ENCODE peak calls at places on chromosomes 4 and X, in eight cellular contexts. B is gastroesophageal sphincter; Q is activated CD8-positive, alpha-beta T cell treated with anti-CD3 and anti-CD28 coated beads, Interleukin-2, amount 10 ng/mL, durations not matched to agents 7 days and 5 days; M is activated naive CD8-positive, alpha-beta T cell treated with anti-CD3 and anti-CD28 coated beads, Interleukin-2, amount 50 U/mL, for 24 hours; X is upper lobe of right lung; A is foreskin keratinocyte; K is pancreas; I is naive thymus-derived CD8-positive, alpha-beta T cell. J is an unnamed sample.

GRCh38 chrX:3962511-3963350 is 249.3 kb upstream of the PRKX start:
- ATAC-seq in B (no peak), Q (no peak), M (no peak), X (no peak), A (no peak), K (peak; percentile 72), I (no peak), J (no peak)

GRCh38 chrX:39850630-39851152 is 247.1 kb downstream of the BCOR start:
- ATAC-seq in B (no peak), Q (no peak), M (no peak), X (no peak), A (no peak), K (peak; percentile 38), I (no peak), J (no peak)

GRCh38 chr4:11073621-11074051 is 355.1 kb downstream of the HS3ST1 start:
- ATAC-seq in B (peak; percentile 84), Q (no peak), M (no peak), X (no peak), A (peak; percentile 65), K (peak; percentile 79), I (no peak), J (no peak)

GRCh38 chr4:92843784-92844183 is 540.0 kb downstream of the GRID2 start:
- ATAC-seq in B (no peak), Q (no peak), M (no peak), X (no peak), A (no peak), K (no peak), I (no peak), J (no peak)

GRCh38 chrX:68490644-68491043 is 8.2 kb upstream of the YIPF6 start:
- ATAC-seq in B (no peak), Q (peak; percentile 36), M (peak; percentile 36), X (peak; percentile 82), A (peak; percentile 95), K (peak; percentile 81), I (no peak), J (no peak)

GRCh38 chrX:12954376-12954775 is 20.5 kb upstream of the TMSB4X start:
- ATAC-seq in B (no peak), Q (no peak), M (no peak), X (no peak), A (no peak), K (no peak), I (no peak), J (no peak)

GRCh38 chr4:79576480-79576803 is 168.4 kb upstream of the GK2 start:
- ATAC-seq in B (peak; percentile 26), Q (no peak), M (no peak), X (peak; percentile 74), A (peak; percentile 80), K (peak; percentile 74), I (peak; percentile 40), J (peak; percentile 34)

GRCh38 chr4:111128327-111128726 is 505.4 kb upstream of the PITX2 start:
- ATAC-seq in B (no peak), Q (no peak), M (no peak), X (no peak), A (no peak), K (no peak), I (no peak), J (no peak)

GRCh38 chr4:183831026-183831446 is 74.1 kb upstream of the STOX2 start:
- ATAC-seq in B (peak; percentile 53), Q (no peak), M (no peak), X (peak; percentile 18), A (no peak), K (no peak), I (no peak), J (no peak)

GRCh38 chrX:14939644-14940043 is 66.4 kb downstream of the MOSPD2 start:
- ATAC-seq in B (no peak), Q (no peak), M (no peak), X (no peak), A (no peak), K (no peak), I (no peak), J (no peak)

GRCh38 chr4:139815646-139816601 is 150.3 kb downstream of the MGST2 start:
- ATAC-seq in B (peak; percentile 89), Q (no peak), M (peak; percentile 73), X (peak; percentile 51), A (peak; percentile 87), K (peak; percentile 77), I (no peak), J (no peak)

GRCh38 chrX:153926863-153927685 is 1.0 kb upstream of the ARHGAP4 start:
- ATAC-seq in B (no peak), Q (peak; percentile 42), M (peak; percentile 42), X (peak; percentile 38), A (no peak), K (peak; percentile 13), I (peak; percentile 56), J (peak; percentile 48)

J was measured in activated T-helper 17 cell treated with anti-CD3 and anti-CD28 coated beads, Interleukin-2, amount 50 U/mL, for 72 hours.